ENCODE peak calls at places on chromosome 22, in four cellular contexts. J is choroid plexus epithelial cell, V is ELR, S is nephron progenitor cell. Q is an unnamed sample.

GRCh38 chr22:39176673-39177455 is 24.4 kb upstream of the CBX7 start:
- DNase-seq in V (peak), S (no peak), J (peak), Q (no peak)

GRCh38 chr22:33579448-33580093 is 340.7 kb downstream of the LARGE1 start:
- DNase-seq in V (peak), S (peak), J (peak), Q (peak)

GRCh38 chr22:18056161-18056666 is 21.6 kb upstream of the PEX26 start:
- DNase-seq in S (no peak), J (peak), V (peak), Q (peak)

GRCh38 chr22:19477321-19478085 is 1.5 kb downstream of the UFD1 start:
- DNase-seq in S (no peak), V (peak), J (peak), Q (no peak)

GRCh38 chr22:33000342-33001280 is 57.6 kb downstream of the SYN3 start:
- DNase-seq in J (peak), V (peak), S (peak), Q (peak)

GRCh38 chr22:33539902-33540751 is 380.1 kb downstream of the LARGE1 start:
- DNase-seq in J (peak), V (no peak), S (no peak), Q (no peak)

GRCh38 chr22:39926175-39927152 is 25.6 kb downstream of the GRAP2 start:
- DNase-seq in S (no peak), J (no peak), V (no peak), Q (no peak)

GRCh38 chr22:31652911-31653684 is 8.9 kb downstream of the PISD start:
- DNase-seq in S (no peak), V (no peak), J (no peak), Q (no peak)

GRCh38 chr22:20580611-20581502 is 73.4 kb downstream of the MED15 start:
- DNase-seq in S (no peak), J (no peak), V (no peak), Q (no peak)

GRCh38 chr22:38758276-38758945 is 2.6 kb upstream of the SUN2 start:
- DNase-seq in S (no peak), J (no peak), V (no peak), Q (no peak)

GRCh38 chr22:19716829-19717105 is 2.5 kb downstream of the SEPTIN5 start:
- DNase-seq in S (peak), J (no peak), V (no peak), Q (no peak)

GRCh38 chr22:19767427-19768380 is 7.1 kb downstream of the TBX1 start:
- DNase-seq in S (no peak), V (no peak), J (no peak), Q (no peak)

GRCh38 chr22:35305525-35306070 is 5.9 kb downstream of the TOM1 start:
- DNase-seq in V (no peak), S (no peak), J (peak), Q (no peak)

GRCh38 chr22:48907591-48907990 is 920.1 kb downstream of the BRD1 start:
- DNase-seq in J (no peak), V (no peak), S (no peak), Q (no peak)

GRCh38 chr22:43230571-43230970 is 43.6 kb upstream of the TTLL12 start:
- DNase-seq in V (no peak), J (no peak), S (no peak), Q (no peak)

GRCh38 chr22:48949375-48950149 is 878.1 kb downstream of the BRD1 start:
- DNase-seq in V (no peak), S (no peak), J (no peak), Q (no peak)

GRCh38 chr22:20779014-20779812 is 5.3 kb downstream of the SERPIND1 start:
- DNase-seq in V (no peak), J (no peak), S (no peak), Q (no peak)

GRCh38 chr22:23249506-23250423 is 69.5 kb downstream of the BCR start:
- DNase-seq in J (no peak), V (no peak), S (no peak), Q (no peak)

GRCh38 chr22:50171965-50172421 is 1.5 kb downstream of the PANX2 start:
- DNase-seq in S (no peak), V (no peak), J (no peak), Q (no peak)

GRCh38 chr22:44894321-44894720 is 115.5 kb downstream of the PHF21B start:
- DNase-seq in S (no peak), J (no peak), V (no peak), Q (no peak)